ENCODE peak calls at places on chromosomes 11 and 22, in ten cellular contexts. One of them, this sample, is unnamed.

GRCh38 chr11:109085708-109086373 is 336.1 kb upstream of the C11orf87 start:
- DNase-seq in activated CD4-positive, alpha-beta T cell treated with anti-CD3 and anti-CD28 coated beads, Interleukin-2, amount 50 U/mL, for 1 hour: no peak
- DNase-seq in NCI-H1436: no peak
- DNase-seq in coronary artery: no peak
- DNase-seq in cardiac septum: no peak
- DNase-seq in NCI-H748 treated with DMSO at 0.1 percent for 48 hours: no peak
- DNase-seq in LHCN-M2: peak; percentile 74
- DNase-seq in amniotic epithelial cell: peak; percentile 31
- DNase-seq in C1 segment of cervical spinal cord: no peak
- DNase-seq in left colon: no peak
- DNase-seq in this sample: no peak

GRCh38 chr22:45227645-45228400 is 12.9 kb downstream of the KIAA0930 start:
- DNase-seq in activated CD4-positive, alpha-beta T cell treated with anti-CD3 and anti-CD28 coated beads, Interleukin-2, amount 50 U/mL, for 1 hour: no peak
- DNase-seq in NCI-H1436: no peak
- DNase-seq in coronary artery: peak; percentile 71
- DNase-seq in cardiac septum: no peak
- DNase-seq in NCI-H748 treated with DMSO at 0.1 percent for 48 hours: no peak
- DNase-seq in LHCN-M2: no peak
- DNase-seq in amniotic epithelial cell: no peak
- DNase-seq in C1 segment of cervical spinal cord: peak; percentile 18
- DNase-seq in left colon: no peak
- DNase-seq in this sample: no peak

GRCh38 chr11:103601230-103601846 is 435.1 kb upstream of the DDI1 start:
- DNase-seq in activated CD4-positive, alpha-beta T cell treated with anti-CD3 and anti-CD28 coated beads, Interleukin-2, amount 50 U/mL, for 1 hour: no peak
- DNase-seq in NCI-H1436: peak; percentile 26
- DNase-seq in coronary artery: no peak
- DNase-seq in cardiac septum: no peak
- DNase-seq in NCI-H748 treated with DMSO at 0.1 percent for 48 hours: peak; percentile 44
- DNase-seq in LHCN-M2: peak; percentile 64
- DNase-seq in amniotic epithelial cell: peak; percentile 75
- DNase-seq in C1 segment of cervical spinal cord: no peak
- DNase-seq in left colon: no peak
- DNase-seq in this sample: peak; percentile 56

GRCh38 chr11:116500833-116501622 is 271.8 kb downstream of the BUD13 start:
- DNase-seq in activated CD4-positive, alpha-beta T cell treated with anti-CD3 and anti-CD28 coated beads, Interleukin-2, amount 50 U/mL, for 1 hour: no peak
- DNase-seq in NCI-H1436: peak; percentile 65
- DNase-seq in coronary artery: no peak
- DNase-seq in cardiac septum: peak; percentile 66
- DNase-seq in NCI-H748 treated with DMSO at 0.1 percent for 48 hours: no peak
- DNase-seq in LHCN-M2: no peak
- DNase-seq in amniotic epithelial cell: no peak
- DNase-seq in C1 segment of cervical spinal cord: no peak
- DNase-seq in left colon: no peak
- DNase-seq in this sample: no peak

GRCh38 chr11:111308140-111308539 is 9.8 kb downstream of the POU2AF3 start:
- DNase-seq in activated CD4-positive, alpha-beta T cell treated with anti-CD3 and anti-CD28 coated beads, Interleukin-2, amount 50 U/mL, for 1 hour: no peak
- DNase-seq in NCI-H1436: peak; percentile 88
- DNase-seq in coronary artery: no peak
- DNase-seq in cardiac septum: no peak
- DNase-seq in NCI-H748 treated with DMSO at 0.1 percent for 48 hours: peak; percentile 21
- DNase-seq in LHCN-M2: no peak
- DNase-seq in amniotic epithelial cell: no peak
- DNase-seq in C1 segment of cervical spinal cord: no peak
- DNase-seq in left colon: peak; percentile 93
- DNase-seq in this sample: no peak

GRCh38 chr11:12185914-12186313 is 75.5 kb downstream of the MICAL2 start:
- DNase-seq in activated CD4-positive, alpha-beta T cell treated with anti-CD3 and anti-CD28 coated beads, Interleukin-2, amount 50 U/mL, for 1 hour: no peak
- DNase-seq in NCI-H1436: no peak
- DNase-seq in coronary artery: no peak
- DNase-seq in cardiac septum: no peak
- DNase-seq in NCI-H748 treated with DMSO at 0.1 percent for 48 hours: no peak
- DNase-seq in LHCN-M2: peak; percentile 64
- DNase-seq in amniotic epithelial cell: peak; percentile 85
- DNase-seq in C1 segment of cervical spinal cord: no peak
- DNase-seq in left colon: peak; percentile 39
- DNase-seq in this sample: no peak

GRCh38 chr22:26430600-26430999 is 1.5 kb downstream of the ASPHD2 start:
- DNase-seq in activated CD4-positive, alpha-beta T cell treated with anti-CD3 and anti-CD28 coated beads, Interleukin-2, amount 50 U/mL, for 1 hour: no peak
- DNase-seq in NCI-H1436: no peak
- DNase-seq in coronary artery: no peak
- DNase-seq in cardiac septum: no peak
- DNase-seq in NCI-H748 treated with DMSO at 0.1 percent for 48 hours: no peak
- DNase-seq in LHCN-M2: no peak
- DNase-seq in amniotic epithelial cell: no peak
- DNase-seq in C1 segment of cervical spinal cord: no peak
- DNase-seq in left colon: no peak
- DNase-seq in this sample: no peak

GRCh38 chr11:64284048-64284961 is at the start of gene BAD:
- DNase-seq in activated CD4-positive, alpha-beta T cell treated with anti-CD3 and anti-CD28 coated beads, Interleukin-2, amount 50 U/mL, for 1 hour: peak; percentile 90
- DNase-seq in NCI-H1436: peak; percentile 92
- DNase-seq in coronary artery: peak; percentile 95
- DNase-seq in cardiac septum: peak; percentile 98
- DNase-seq in NCI-H748 treated with DMSO at 0.1 percent for 48 hours: peak; percentile 77
- DNase-seq in LHCN-M2: peak; percentile 86
- DNase-seq in amniotic epithelial cell: peak; percentile 84
- DNase-seq in C1 segment of cervical spinal cord: peak; percentile 93
- DNase-seq in left colon: peak; percentile 96
- DNase-seq in this sample: peak; percentile 80

GRCh38 chr11:76209956-76210885 is 3.9 kb upstream of the WNT11 start:
- DNase-seq in activated CD4-positive, alpha-beta T cell treated with anti-CD3 and anti-CD28 coated beads, Interleukin-2, amount 50 U/mL, for 1 hour: peak; percentile 24
- DNase-seq in NCI-H1436: peak; percentile 3
- DNase-seq in coronary artery: no peak
- DNase-seq in cardiac septum: no peak
- DNase-seq in NCI-H748 treated with DMSO at 0.1 percent for 48 hours: peak; percentile 39
- DNase-seq in LHCN-M2: peak; percentile 20
- DNase-seq in amniotic epithelial cell: peak; percentile 77
- DNase-seq in C1 segment of cervical spinal cord: no peak
- DNase-seq in left colon: peak; percentile 60
- DNase-seq in this sample: no peak

GRCh38 chr11:46421257-46421880 is 29.8 kb upstream of the CHRM4 start:
- DNase-seq in activated CD4-positive, alpha-beta T cell treated with anti-CD3 and anti-CD28 coated beads, Interleukin-2, amount 50 U/mL, for 1 hour: no peak
- DNase-seq in NCI-H1436: no peak
- DNase-seq in coronary artery: no peak
- DNase-seq in cardiac septum: no peak
- DNase-seq in NCI-H748 treated with DMSO at 0.1 percent for 48 hours: no peak
- DNase-seq in LHCN-M2: no peak
- DNase-seq in amniotic epithelial cell: peak; percentile 52
- DNase-seq in C1 segment of cervical spinal cord: no peak
- DNase-seq in left colon: no peak
- DNase-seq in this sample: no peak

GRCh38 chr22:40499187-40499753 is 128.9 kb downstream of the SGSM3 start:
- DNase-seq in activated CD4-positive, alpha-beta T cell treated with anti-CD3 and anti-CD28 coated beads, Interleukin-2, amount 50 U/mL, for 1 hour: no peak
- DNase-seq in NCI-H1436: no peak
- DNase-seq in coronary artery: no peak
- DNase-seq in cardiac septum: no peak
- DNase-seq in NCI-H748 treated with DMSO at 0.1 percent for 48 hours: no peak
- DNase-seq in LHCN-M2: peak; percentile 94
- DNase-seq in amniotic epithelial cell: peak; percentile 100
- DNase-seq in C1 segment of cervical spinal cord: no peak
- DNase-seq in left colon: no peak
- DNase-seq in this sample: no peak

GRCh38 chr11:58028687-58029411 is 1.9 kb upstream of the OR6Q1 start:
- DNase-seq in activated CD4-positive, alpha-beta T cell treated with anti-CD3 and anti-CD28 coated beads, Interleukin-2, amount 50 U/mL, for 1 hour: no peak
- DNase-seq in NCI-H1436: no peak
- DNase-seq in coronary artery: no peak
- DNase-seq in cardiac septum: no peak
- DNase-seq in NCI-H748 treated with DMSO at 0.1 percent for 48 hours: no peak
- DNase-seq in LHCN-M2: no peak
- DNase-seq in amniotic epithelial cell: peak; percentile 53
- DNase-seq in C1 segment of cervical spinal cord: peak; percentile 7
- DNase-seq in left colon: no peak
- DNase-seq in this sample: no peak

GRCh38 chr22:41380993-41381328 is 781 bp upstream of the TEF start:
- DNase-seq in activated CD4-positive, alpha-beta T cell treated with anti-CD3 and anti-CD28 coated beads, Interleukin-2, amount 50 U/mL, for 1 hour: no peak
- DNase-seq in NCI-H1436: no peak
- DNase-seq in coronary artery: peak; percentile 95
- DNase-seq in cardiac septum: no peak
- DNase-seq in NCI-H748 treated with DMSO at 0.1 percent for 48 hours: peak; percentile 61
- DNase-seq in LHCN-M2: peak; percentile 58
- DNase-seq in amniotic epithelial cell: peak; percentile 97
- DNase-seq in C1 segment of cervical spinal cord: no peak
- DNase-seq in left colon: peak; percentile 86
- DNase-seq in this sample: no peak

GRCh38 chr11:117076941-117077659 is 21.1 kb downstream of the SIK3 start:
- DNase-seq in activated CD4-positive, alpha-beta T cell treated with anti-CD3 and anti-CD28 coated beads, Interleukin-2, amount 50 U/mL, for 1 hour: no peak
- DNase-seq in NCI-H1436: peak; percentile 25
- DNase-seq in coronary artery: no peak
- DNase-seq in cardiac septum: no peak
- DNase-seq in NCI-H748 treated with DMSO at 0.1 percent for 48 hours: peak; percentile 39
- DNase-seq in LHCN-M2: no peak
- DNase-seq in amniotic epithelial cell: peak; percentile 82
- DNase-seq in C1 segment of cervical spinal cord: no peak
- DNase-seq in left colon: no peak
- DNase-seq in this sample: no peak